ENCODE peak calls at places on chromosomes 1 and 21, in seven cellular contexts. F is epithelial cell of proximal tubule; P is coronary artery; V is ovary; G is MM.1S; B is CD4-positive, alpha-beta T cell; M is MCF 10A. H is an unnamed sample.

GRCh38 chr1:17438977-17439249 is 564 bp downstream of the RCC2 start:
- DNase-seq in B (no peak), V (no peak), G (no peak), F (no peak), M (no peak), P (no peak), H (no peak)

GRCh38 chr1:209190591-209191241 is 392.8 kb upstream of the CAMK1G start:
- DNase-seq in M (peak; percentile 85), B (no peak), P (no peak), G (peak; percentile 62), V (no peak), F (no peak), H (no peak)

GRCh38 chr1:225427249-225428065 is at the start of gene LBR:
- DNase-seq in V (no peak), P (no peak), M (peak; percentile 66), B (peak; percentile 17), G (no peak), F (no peak), H (no peak)

GRCh38 chr21:28867401-28867800 is 125.3 kb downstream of the LTN1 start:
- DNase-seq in G (no peak), B (no peak), M (no peak), F (no peak), P (no peak), V (no peak), H (no peak)

GRCh38 chr1:85583355-85584263 is 3.0 kb downstream of the CCN1 start:
- DNase-seq in P (no peak), V (no peak), G (no peak), B (no peak), F (no peak), M (no peak), H (no peak)

GRCh38 chr1:212234431-212235298 is 50.5 kb upstream of the PPP2R5A start:
- DNase-seq in B (no peak), M (peak; percentile 99), G (peak; percentile 79), P (no peak), V (no peak), F (peak; percentile 96), H (no peak)

GRCh38 chr1:192756314-192756713 is 52.5 kb upstream of the RGS2 start:
- DNase-seq in V (no peak), F (no peak), P (no peak), B (no peak), G (no peak), M (no peak), H (no peak)

GRCh38 chr1:211734791-211735190 is 59.4 kb upstream of the NEK2 start:
- DNase-seq in G (no peak), V (no peak), B (no peak), F (no peak), M (peak; percentile 34), P (no peak), H (no peak)

GRCh38 chr21:46108827-46109226 is 10.9 kb downstream of the COL6A2 start:
- DNase-seq in F (no peak), B (no peak), V (no peak), P (peak; percentile 31), G (no peak), M (no peak), H (no peak)

DNA sequence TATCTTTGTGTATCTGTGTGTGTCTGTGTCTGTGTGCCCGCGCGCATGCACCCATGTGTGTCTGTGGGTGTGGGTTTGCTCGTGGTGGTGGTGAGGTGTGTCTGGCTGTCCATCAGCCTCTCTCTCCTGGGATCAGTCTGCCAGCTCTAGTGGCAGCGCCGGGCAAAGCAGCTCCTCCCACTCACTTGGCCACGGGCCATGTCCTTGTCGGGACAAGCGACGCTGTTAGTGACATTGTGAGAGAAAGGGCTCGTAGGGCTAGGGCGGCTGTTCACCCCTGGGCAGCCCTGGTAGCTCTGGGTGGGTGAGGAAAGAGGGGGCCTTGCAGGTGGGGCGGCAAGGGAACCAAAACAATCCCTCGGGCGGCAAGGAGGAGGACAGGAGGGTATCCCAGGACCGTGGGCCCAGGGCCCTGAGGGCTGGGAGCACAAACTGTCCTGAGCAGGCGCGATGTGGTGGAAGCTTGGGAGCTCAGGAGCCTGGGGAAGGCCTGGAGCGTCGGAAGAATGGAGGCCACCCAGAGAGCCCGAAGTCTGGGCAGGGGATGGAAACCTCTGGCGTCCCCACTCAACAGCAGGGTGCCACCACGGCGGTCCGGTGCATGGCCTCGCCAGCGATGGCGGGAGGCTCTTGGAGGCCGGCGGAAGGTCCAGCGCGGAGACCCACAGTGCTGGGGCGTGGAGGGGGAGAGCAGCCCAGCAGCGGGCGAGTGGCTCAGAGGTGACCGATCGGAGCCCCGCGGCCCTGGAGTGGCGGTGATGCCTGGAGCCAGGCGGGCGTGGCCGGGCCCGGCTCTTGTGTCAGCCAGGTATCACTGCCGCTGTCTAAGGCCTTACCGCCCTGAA is 140.5 kb downstream of the LIPI start:
- DNase-seq in M (no peak), V (no peak), B (no peak), F (no peak), P (no peak), G (no peak), H (no peak)
- TF ChIP-seq CTCF in M (no peak), V (no peak), B (no peak), F (no peak), P (no peak), G (no peak), H (no peak)

GRCh38 chr1:218548764-218549163 is 203.6 kb downstream of the TGFB2 start:
- DNase-seq in P (no peak), G (no peak), F (no peak), V (no peak), B (no peak), M (no peak), H (no peak)

GRCh38 chr1:218557731-218558130 is 212.6 kb downstream of the TGFB2 start:
- DNase-seq in M (peak; percentile 87), P (no peak), B (no peak), V (peak; percentile 12), G (no peak), F (peak; percentile 1), H (no peak)

GRCh38 chr1:218556016-218556415 is 210.9 kb downstream of the TGFB2 start:
- DNase-seq in M (no peak), V (no peak), P (no peak), B (no peak), F (peak; percentile 12), G (no peak), H (no peak)

GRCh38 chr1:218547901-218548730 is 203.0 kb downstream of the TGFB2 start:
- DNase-seq in F (peak; percentile 6), P (no peak), G (no peak), B (no peak), M (no peak), V (no peak), H (no peak)

GRCh38 chr1:218553197-218553596 is 208.1 kb downstream of the TGFB2 start:
- DNase-seq in B (no peak), G (no peak), F (no peak), M (peak; percentile 63), V (no peak), P (no peak), H (no peak)
- TF ChIP-seq CTCF in B (no peak), G (peak; percentile 57), F (no peak), M (peak; percentile 13), V (no peak), P (no peak), H (no peak)

DNA sequence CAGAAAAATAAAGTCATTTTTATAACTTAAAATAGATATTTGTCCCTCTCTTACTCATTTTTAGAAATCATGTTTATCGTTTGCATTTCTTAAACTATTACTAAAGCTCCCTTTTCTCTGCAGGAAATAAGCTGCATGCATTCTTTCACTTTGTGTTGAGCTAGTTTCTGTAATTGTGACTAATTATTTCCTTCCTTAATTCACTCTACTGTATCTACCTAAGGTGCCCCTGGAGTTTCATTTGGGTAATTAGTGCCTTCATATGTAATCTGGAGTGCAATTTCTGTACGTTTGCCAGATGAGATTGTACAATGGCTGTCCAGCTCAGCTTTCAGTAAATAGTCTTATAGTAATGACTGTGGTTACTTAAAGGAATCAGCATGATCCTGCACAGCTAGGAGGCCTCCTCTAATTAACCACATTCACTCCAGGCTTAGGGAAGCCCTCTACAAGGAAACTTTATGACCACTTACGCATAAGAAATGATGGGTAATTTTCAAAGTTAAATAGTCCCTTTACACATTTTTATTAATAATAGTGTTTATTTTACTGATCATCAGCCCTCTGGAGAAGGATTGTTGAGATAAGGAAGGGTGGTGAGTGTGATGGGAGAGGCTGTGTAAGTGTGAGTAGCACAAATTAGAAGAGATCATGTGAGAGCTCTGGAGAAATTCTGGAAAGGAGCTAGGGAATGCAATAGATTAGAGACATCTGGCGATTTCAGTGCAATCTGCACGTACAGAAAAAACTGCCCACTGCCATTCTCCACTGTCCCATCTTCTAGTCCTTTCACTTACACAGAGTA is 86.8 kb downstream of the LRRC8C start:
- DNase-seq in F (no peak), M (peak; percentile 56), P (no peak), V (no peak), B (no peak), G (peak; percentile 85), H (no peak)
- TF ChIP-seq CTCF in F (no peak), M (no peak), P (no peak), V (no peak), B (no peak), G (peak; percentile 32), H (no peak)

GRCh38 chr1:12185036-12185435 is 18.2 kb downstream of the TNFRSF1B start:
- DNase-seq in P (no peak), M (no peak), F (no peak), V (no peak), B (no peak), G (no peak), H (no peak)

GRCh38 chr1:12183095-12183794 is 16.5 kb downstream of the TNFRSF1B start:
- DNase-seq in B (no peak), P (no peak), V (no peak), M (no peak), F (no peak), G (no peak), H (no peak)

GRCh38 chr1:12182410-12182946 is 15.7 kb downstream of the TNFRSF1B start:
- DNase-seq in V (no peak), P (no peak), G (no peak), F (no peak), M (no peak), B (no peak), H (no peak)

GRCh38 chr1:12185556-12186276 is 18.9 kb downstream of the TNFRSF1B start:
- DNase-seq in B (no peak), F (no peak), M (no peak), V (no peak), G (no peak), P (no peak), H (no peak)

GRCh38 chr1:12184008-12184681 is 17.4 kb downstream of the TNFRSF1B start:
- DNase-seq in P (peak; percentile 85), B (no peak), F (peak; percentile 19), V (peak; percentile 86), G (no peak), M (no peak), H (no peak)
- TF ChIP-seq CTCF in P (no peak), B (no peak), F (peak; percentile 26), V (no peak), G (no peak), M (no peak), H (peak; percentile 43)

GRCh38 chr1:23930270-23930669 is 17.1 kb upstream of the CNR2 start:
- DNase-seq in M (no peak), F (no peak), P (no peak), G (no peak), V (no peak), B (no peak), H (no peak)
- TF ChIP-seq CTCF in M (no peak), F (no peak), P (no peak), G (no peak), V (no peak), B (no peak), H (no peak)

H was measured in type B pancreatic cell.